ENCODE peak calls at places on chromosomes 11 and 22, in ten cellular contexts. Y is stimulated activated CD8-positive, alpha-beta memory T cell treated with anti-CD3 and anti-CD28 coated beads, Interleukin-7, amount 100 ng/mL, for 1 hour; S is mucosa of gallbladder; X is heart left ventricle; O is GM12865; Z is neural crest cell; J is stimulated activated CD4-positive, alpha-beta T cell treated with anti-CD3 and anti-CD28 coated beads, Interleukin-1b, Interleukin-23, amount 100 ng/mL, for 24 hours; B is anterior cingulate cortex; D is cardiac muscle cell; R is ureter. K is an unnamed sample.

GRCh38 chr22:24413726-24414385 is 13.5 kb upstream of the ADORA2A start:
- DNase-seq in B (no peak), S (no peak), O (no peak), D (no peak), R (no peak), J (no peak), Z (no peak), X (no peak), Y (no peak), K (no peak)

GRCh38 chr22:28479912-28480311 is 199.7 kb downstream of the TTC28 start:
- DNase-seq in S (no peak), Y (no peak), O (no peak), X (no peak), J (no peak), B (no peak), D (no peak), R (no peak), Z (no peak), K (no peak)

GRCh38 chr11:114081641-114082414 is 22.3 kb downstream of the ZBTB16 start:
- DNase-seq in B (no peak), R (no peak), J (no peak), D (no peak), Y (no peak), Z (no peak), S (no peak), X (no peak), O (no peak), K (no peak)

GRCh38 chr11:106021181-106021966 is 666 bp downstream of the MSANTD4 start:
- DNase-seq in Z (no peak), D (no peak), R (peak), X (no peak), Y (no peak), S (no peak), O (no peak), J (peak), B (no peak), K (peak)

GRCh38 chr11:85590848-85591483 is 36.2 kb downstream of the DLG2 start:
- DNase-seq in X (no peak), Y (no peak), B (no peak), S (no peak), D (peak), Z (no peak), R (no peak), O (peak), J (no peak), K (no peak)

GRCh38 chr11:134289789-134290188 is 13.6 kb downstream of the GLB1L3 start:
- DNase-seq in B (no peak), Y (no peak), R (no peak), J (no peak), D (peak), O (no peak), Z (no peak), S (no peak), X (no peak), K (no peak)

GRCh38 chr11:134047586-134047999 is 21.3 kb upstream of the JAM3 start:
- DNase-seq in R (peak), D (no peak), O (no peak), J (no peak), Y (no peak), B (no peak), X (peak), Z (no peak), S (peak), K (no peak)

GRCh38 chr11:70212227-70212811 is 9.2 kb downstream of the FADD start:
- DNase-seq in R (no peak), X (no peak), O (no peak), B (no peak), D (no peak), S (peak), Z (no peak), Y (no peak), J (no peak), K (no peak)

GRCh38 chr22:47710135-47710534 is 947.7 kb downstream of the TBC1D22A start:
- DNase-seq in O (no peak), B (no peak), J (no peak), D (no peak), Z (no peak), R (no peak), X (no peak), Y (no peak), S (no peak), K (no peak)

GRCh38 chr22:47808886-47809620 is 1046.6 kb downstream of the TBC1D22A start:
- DNase-seq in R (no peak), Y (no peak), J (no peak), Z (no peak), B (no peak), S (no peak), D (no peak), X (no peak), O (no peak), K (no peak)

GRCh38 chr22:26663374-26663923 is 6.1 kb downstream of the MIAT start:
- DNase-seq in J (no peak), O (no peak), D (no peak), R (no peak), X (no peak), B (no peak), Y (no peak), Z (no peak), S (no peak), K (no peak)

GRCh38 chr11:23947883-23948282 is 549.0 kb upstream of the LUZP2 start:
- DNase-seq in Y (no peak), B (no peak), J (no peak), O (no peak), Z (no peak), R (no peak), X (no peak), D (no peak), S (no peak), K (no peak)

GRCh38 chr22:29225422-29226090 is 19.9 kb downstream of the EMID1 start:
- DNase-seq in Y (no peak), O (no peak), S (peak), X (peak), D (no peak), R (peak), Z (no peak), B (no peak), J (no peak), K (no peak)

GRCh38 chr22:50399751-50400331 is 56.7 kb downstream of the PPP6R2 start:
- DNase-seq in S (no peak), R (no peak), Z (peak), Y (no peak), B (no peak), D (peak), X (peak), J (no peak), O (peak), K (no peak)

GRCh38 chr22:50604256-50604580 is 3.6 kb downstream of the MAPK8IP2 start:
- DNase-seq in X (no peak), Z (no peak), D (no peak), R (no peak), B (no peak), O (no peak), Y (no peak), J (no peak), S (no peak), K (no peak)

GRCh38 chr11:115616941-115617340 is 112.7 kb upstream of the CADM1 start:
- DNase-seq in S (no peak), Z (no peak), J (no peak), X (peak), Y (no peak), B (no peak), O (no peak), D (no peak), R (no peak), K (no peak)

GRCh38 chr11:102274628-102275027 is 42.7 kb upstream of the BIRC3 start:
- DNase-seq in R (no peak), J (no peak), X (no peak), D (no peak), S (no peak), Z (no peak), O (no peak), B (no peak), Y (no peak), K (no peak)

GRCh38 chr11:64868904-64869570 is 9.4 kb downstream of the EHD1 start:
- DNase-seq in Y (no peak), O (peak), B (peak), D (peak), X (no peak), J (no peak), Z (no peak), S (no peak), R (no peak), K (no peak)

GRCh38 chr11:118200901-118201680 is 23.7 kb downstream of the JAML start:
- DNase-seq in R (no peak), O (no peak), Y (no peak), Z (no peak), S (no peak), D (no peak), B (no peak), J (no peak), X (no peak), K (no peak)

GRCh38 chr11:110793556-110793955 is 81.3 kb upstream of the ARHGAP20 start:
- DNase-seq in Y (no peak), S (no peak), X (no peak), B (no peak), Z (no peak), O (peak), R (no peak), D (no peak), J (no peak), K (no peak)